ENCODE peak calls at places on chromosomes 11 and 22, in ten cellular contexts. One of them, this sample, is unnamed.

GRCh38 chr22:46693634-46694422 is 44.2 kb downstream of the CERK start:
- DNase-seq in aorta: no peak
- DNase-seq in WERI-Rb-1: no peak
- DNase-seq in transverse colon: no peak
- DNase-seq in psoas muscle: no peak
- DNase-seq in GM23338: no peak
- DNase-seq in cardiac fibroblast: no peak
- DNase-seq in adipocyte: no peak
- DNase-seq in ovary: no peak
- DNase-seq in stomach: no peak
- DNase-seq in this sample: no peak

GRCh38 chr11:134074346-134074745 is 5.5 kb downstream of the JAM3 start:
- DNase-seq in GM23338: no peak
- DNase-seq in aorta: no peak
- DNase-seq in psoas muscle: no peak
- DNase-seq in adipocyte: peak
- DNase-seq in cardiac fibroblast: peak
- DNase-seq in stomach: no peak
- DNase-seq in ovary: no peak
- DNase-seq in WERI-Rb-1: no peak
- DNase-seq in transverse colon: no peak
- DNase-seq in this sample: no peak

GRCh38 chr11:29135504-29135903 is 881.3 kb downstream of the KCNA4 start:
- DNase-seq in transverse colon: no peak
- DNase-seq in aorta: no peak
- DNase-seq in stomach: no peak
- DNase-seq in psoas muscle: no peak
- DNase-seq in adipocyte: peak
- DNase-seq in cardiac fibroblast: peak
- DNase-seq in WERI-Rb-1: no peak
- DNase-seq in ovary: no peak
- DNase-seq in GM23338: no peak
- DNase-seq in this sample: no peak

GRCh38 chr11:65553301-65554001 is 4.7 kb downstream of the LTBP3 start:
- DNase-seq in psoas muscle: no peak
- DNase-seq in cardiac fibroblast: no peak
- DNase-seq in stomach: no peak
- DNase-seq in transverse colon: peak
- DNase-seq in WERI-Rb-1: no peak
- DNase-seq in aorta: no peak
- DNase-seq in adipocyte: no peak
- DNase-seq in ovary: no peak
- DNase-seq in GM23338: peak
- DNase-seq in this sample: peak

GRCh38 chr22:40764743-40765441 is 54.3 kb downstream of the SLC25A17 start:
- DNase-seq in transverse colon: no peak
- DNase-seq in psoas muscle: no peak
- DNase-seq in adipocyte: no peak
- DNase-seq in GM23338: no peak
- DNase-seq in aorta: no peak
- DNase-seq in WERI-Rb-1: no peak
- DNase-seq in ovary: no peak
- DNase-seq in stomach: no peak
- DNase-seq in cardiac fibroblast: peak
- DNase-seq in this sample: no peak

GRCh38 chr11:66467756-66468155 is 1.1 kb downstream of the PELI3 start:
- DNase-seq in aorta: no peak
- DNase-seq in WERI-Rb-1: no peak
- DNase-seq in cardiac fibroblast: no peak
- DNase-seq in adipocyte: no peak
- DNase-seq in ovary: no peak
- DNase-seq in transverse colon: peak
- DNase-seq in stomach: peak
- DNase-seq in psoas muscle: peak
- DNase-seq in GM23338: peak
- DNase-seq in this sample: no peak

GRCh38 chr11:75275581-75275980 is 35.0 kb downstream of the TPBGL start:
- DNase-seq in stomach: peak
- DNase-seq in psoas muscle: peak
- DNase-seq in transverse colon: peak
- DNase-seq in WERI-Rb-1: peak
- DNase-seq in adipocyte: peak
- DNase-seq in GM23338: peak
- DNase-seq in aorta: peak
- DNase-seq in ovary: no peak
- DNase-seq in cardiac fibroblast: no peak
- DNase-seq in this sample: no peak

GRCh38 chr11:98728421-98728820 is 292.3 kb upstream of the CNTN5 start:
- DNase-seq in aorta: no peak
- DNase-seq in GM23338: no peak
- DNase-seq in transverse colon: no peak
- DNase-seq in psoas muscle: no peak
- DNase-seq in stomach: no peak
- DNase-seq in adipocyte: no peak
- DNase-seq in ovary: no peak
- DNase-seq in cardiac fibroblast: no peak
- DNase-seq in WERI-Rb-1: no peak
- DNase-seq in this sample: no peak

GRCh38 chr11:128694618-128695481 is 978 bp downstream of the FLI1 start:
- DNase-seq in stomach: no peak
- DNase-seq in ovary: no peak
- DNase-seq in transverse colon: no peak
- DNase-seq in adipocyte: peak
- DNase-seq in WERI-Rb-1: no peak
- DNase-seq in aorta: peak
- DNase-seq in GM23338: peak
- DNase-seq in cardiac fibroblast: peak
- DNase-seq in psoas muscle: peak
- DNase-seq in this sample: peak

GRCh38 chr11:118916842-118917388 is 8.8 kb downstream of the BCL9L start:
- DNase-seq in psoas muscle: peak
- DNase-seq in adipocyte: peak
- DNase-seq in transverse colon: peak
- DNase-seq in GM23338: peak
- DNase-seq in WERI-Rb-1: no peak
- DNase-seq in ovary: peak
- DNase-seq in aorta: no peak
- DNase-seq in stomach: no peak
- DNase-seq in cardiac fibroblast: peak
- DNase-seq in this sample: peak

GRCh38 chr11:117384045-117384444 is 56.4 kb downstream of the CEP164 start:
- DNase-seq in ovary: no peak
- DNase-seq in aorta: no peak
- DNase-seq in stomach: no peak
- DNase-seq in GM23338: no peak
- DNase-seq in psoas muscle: no peak
- DNase-seq in adipocyte: peak
- DNase-seq in WERI-Rb-1: no peak
- DNase-seq in transverse colon: no peak
- DNase-seq in cardiac fibroblast: peak
- DNase-seq in this sample: no peak

GRCh38 chr22:48414662-48415061 is 1413.0 kb downstream of the BRD1 start:
- DNase-seq in transverse colon: no peak
- DNase-seq in ovary: no peak
- DNase-seq in WERI-Rb-1: no peak
- DNase-seq in stomach: no peak
- DNase-seq in GM23338: no peak
- DNase-seq in aorta: peak
- DNase-seq in psoas muscle: no peak
- DNase-seq in adipocyte: no peak
- DNase-seq in cardiac fibroblast: no peak
- DNase-seq in this sample: no peak

GRCh38 chr11:134950692-134951304 is 538.8 kb upstream of the B3GAT1 start:
- DNase-seq in stomach: no peak
- DNase-seq in cardiac fibroblast: peak
- DNase-seq in aorta: no peak
- DNase-seq in transverse colon: no peak
- DNase-seq in WERI-Rb-1: peak
- DNase-seq in adipocyte: peak
- DNase-seq in psoas muscle: no peak
- DNase-seq in ovary: no peak
- DNase-seq in GM23338: no peak
- DNase-seq in this sample: no peak

GRCh38 chr11:125787827-125788226 is at the start of gene PATE3:
- DNase-seq in ovary: no peak
- DNase-seq in GM23338: no peak
- DNase-seq in psoas muscle: no peak
- DNase-seq in transverse colon: no peak
- DNase-seq in aorta: no peak
- DNase-seq in adipocyte: no peak
- DNase-seq in stomach: no peak
- DNase-seq in cardiac fibroblast: no peak
- DNase-seq in WERI-Rb-1: no peak
- DNase-seq in this sample: no peak
- H3K4me3 ChIP-seq in ovary: no peak
- H3K4me3 ChIP-seq in GM23338: no peak
- H3K4me3 ChIP-seq in psoas muscle: no peak
- H3K4me3 ChIP-seq in transverse colon: no peak
- H3K4me3 ChIP-seq in aorta: no peak
- H3K4me3 ChIP-seq in adipocyte: no peak
- H3K4me3 ChIP-seq in stomach: no peak
- H3K4me3 ChIP-seq in cardiac fibroblast: no peak
- H3K4me3 ChIP-seq in WERI-Rb-1: no peak
- H3K4me3 ChIP-seq in this sample: no peak

GRCh38 chr22:20205964-20206708 is 55.3 kb upstream of the CCDC188 start:
- DNase-seq in stomach: peak
- DNase-seq in ovary: peak
- DNase-seq in cardiac fibroblast: peak
- DNase-seq in aorta: peak
- DNase-seq in transverse colon: peak
- DNase-seq in GM23338: peak
- DNase-seq in psoas muscle: peak
- DNase-seq in WERI-Rb-1: peak
- DNase-seq in adipocyte: no peak
- DNase-seq in this sample: peak
- H3K4me3 ChIP-seq in stomach: peak
- H3K4me3 ChIP-seq in ovary: peak
- H3K4me3 ChIP-seq in cardiac fibroblast: peak
- H3K4me3 ChIP-seq in aorta: no peak
- H3K4me3 ChIP-seq in transverse colon: peak
- H3K4me3 ChIP-seq in GM23338: no peak
- H3K4me3 ChIP-seq in psoas muscle: peak
- H3K4me3 ChIP-seq in WERI-Rb-1: peak
- H3K4me3 ChIP-seq in adipocyte: peak
- H3K4me3 ChIP-seq in this sample: peak

GRCh38 chr22:50483977-50484853 is 2.4 kb upstream of the MIOX start:
- DNase-seq in cardiac fibroblast: no peak
- DNase-seq in psoas muscle: no peak
- DNase-seq in transverse colon: peak
- DNase-seq in aorta: no peak
- DNase-seq in WERI-Rb-1: no peak
- DNase-seq in adipocyte: no peak
- DNase-seq in stomach: peak
- DNase-seq in GM23338: no peak
- DNase-seq in ovary: no peak
- DNase-seq in this sample: no peak

GRCh38 chr22:50481440-50482106 is at the start of gene ADM2:
- DNase-seq in WERI-Rb-1: no peak
- DNase-seq in aorta: no peak
- DNase-seq in ovary: no peak
- DNase-seq in transverse colon: peak
- DNase-seq in GM23338: peak
- DNase-seq in adipocyte: peak
- DNase-seq in stomach: peak
- DNase-seq in cardiac fibroblast: no peak
- DNase-seq in psoas muscle: no peak
- DNase-seq in this sample: peak

GRCh38 chr22:50483556-50483955 is 2.2 kb downstream of the ADM2 start:
- DNase-seq in psoas muscle: no peak
- DNase-seq in cardiac fibroblast: no peak
- DNase-seq in ovary: no peak
- DNase-seq in GM23338: no peak
- DNase-seq in transverse colon: no peak
- DNase-seq in stomach: no peak
- DNase-seq in adipocyte: no peak
- DNase-seq in aorta: no peak
- DNase-seq in WERI-Rb-1: no peak
- DNase-seq in this sample: no peak

GRCh38 chr22:50482107-50483074 is 1.0 kb downstream of the ADM2 start:
- DNase-seq in GM23338: peak
- DNase-seq in adipocyte: no peak
- DNase-seq in WERI-Rb-1: no peak
- DNase-seq in aorta: no peak
- DNase-seq in transverse colon: no peak
- DNase-seq in stomach: no peak
- DNase-seq in psoas muscle: no peak
- DNase-seq in cardiac fibroblast: no peak
- DNase-seq in ovary: no peak
- DNase-seq in this sample: no peak

GRCh38 chr22:50483106-50483505 is 1.8 kb downstream of the ADM2 start:
- DNase-seq in WERI-Rb-1: no peak
- DNase-seq in stomach: no peak
- DNase-seq in transverse colon: no peak
- DNase-seq in psoas muscle: no peak
- DNase-seq in aorta: no peak
- DNase-seq in adipocyte: no peak
- DNase-seq in GM23338: no peak
- DNase-seq in ovary: no peak
- DNase-seq in cardiac fibroblast: no peak
- DNase-seq in this sample: no peak
- H3K4me3 ChIP-seq in WERI-Rb-1: no peak
- H3K4me3 ChIP-seq in stomach: no peak
- H3K4me3 ChIP-seq in transverse colon: no peak
- H3K4me3 ChIP-seq in psoas muscle: no peak
- H3K4me3 ChIP-seq in aorta: no peak
- H3K4me3 ChIP-seq in adipocyte: no peak
- H3K4me3 ChIP-seq in GM23338: no peak
- H3K4me3 ChIP-seq in ovary: no peak
- H3K4me3 ChIP-seq in cardiac fibroblast: no peak
- H3K4me3 ChIP-seq in this sample: peak

DNA sequence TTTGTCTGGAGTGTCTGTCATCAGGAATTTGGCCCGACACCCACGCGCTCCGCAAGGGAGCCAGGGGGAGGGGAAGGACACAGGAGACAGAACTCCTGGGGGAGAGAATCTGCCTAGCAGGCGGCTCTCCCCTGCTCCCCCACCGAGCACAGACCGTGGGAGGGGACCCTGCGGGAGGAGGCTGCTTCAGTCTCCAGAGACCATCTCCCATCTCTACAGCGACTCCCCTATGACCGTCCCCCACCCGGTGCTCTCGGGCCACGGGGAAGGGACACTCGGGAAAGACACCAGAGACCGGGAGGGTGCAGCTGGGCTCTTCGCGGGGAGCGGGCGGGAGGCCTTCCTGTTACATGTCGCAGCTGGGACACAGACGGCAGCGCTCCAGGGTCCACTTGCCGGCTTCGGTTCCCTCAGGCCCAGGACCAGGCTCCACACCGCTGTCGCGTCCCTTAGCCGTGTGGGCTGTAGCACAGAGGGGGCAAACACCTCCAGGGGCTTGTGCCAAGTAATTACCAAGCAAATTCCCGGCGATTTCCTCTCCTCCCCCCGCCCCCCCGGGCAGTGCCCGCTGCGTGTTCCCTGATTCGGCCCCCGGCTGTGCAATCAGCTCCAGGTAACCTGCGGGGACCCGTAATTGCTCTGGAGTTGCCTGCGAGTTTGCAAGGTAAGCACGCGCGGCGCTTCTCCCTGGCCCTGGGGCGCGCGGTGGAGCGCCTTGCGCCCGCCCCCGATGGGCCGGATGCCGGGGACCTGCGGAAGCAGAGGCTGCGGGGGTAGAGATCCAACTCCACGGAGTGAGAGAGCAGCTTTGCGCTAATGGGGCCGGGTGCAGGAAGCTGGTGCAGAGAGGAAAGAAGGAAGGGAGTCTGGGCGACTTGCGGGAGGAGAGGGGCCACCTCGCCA is 155.1 kb upstream of the CADM1 start:
- DNase-seq in GM23338: peak
- DNase-seq in WERI-Rb-1: peak
- DNase-seq in cardiac fibroblast: no peak
- DNase-seq in adipocyte: peak
- DNase-seq in psoas muscle: no peak
- DNase-seq in ovary: no peak
- DNase-seq in stomach: no peak
- DNase-seq in aorta: no peak
- DNase-seq in transverse colon: no peak
- DNase-seq in this sample: peak
- H3K4me3 ChIP-seq in GM23338: peak
- H3K4me3 ChIP-seq in WERI-Rb-1: peak
- H3K4me3 ChIP-seq in cardiac fibroblast: no peak
- H3K4me3 ChIP-seq in adipocyte: peak
- H3K4me3 ChIP-seq in psoas muscle: peak
- H3K4me3 ChIP-seq in ovary: no peak
- H3K4me3 ChIP-seq in stomach: peak
- H3K4me3 ChIP-seq in aorta: peak
- H3K4me3 ChIP-seq in transverse colon: peak
- H3K4me3 ChIP-seq in this sample: peak